ENCODE peak calls at places on chromosomes 2 and 18, in four cellular contexts. V is NCI-H510A treated with DMSO at 0.1 percent for 48 hours; E is activated CD8-positive, alpha-beta memory T cell treated with anti-CD3 and anti-CD28 coated beads, Interleukin-2, amount 50 U/mL, for 4 hours; Y is central memory CD4-positive, alpha-beta T cell. T is an unnamed sample.

GRCh38 chr2:26178746-26179436 is 6.0 kb downstream of the GAREM2 start:
- DNase-seq in E (no peak), Y (no peak), V (peak), T (no peak)

GRCh38 chr2:51025942-51026574 is 5.9 kb downstream of the NRXN1 start:
- DNase-seq in E (no peak), Y (no peak), V (peak), T (no peak)

GRCh38 chr2:30226144-30227032 is 4.9 kb upstream of the LBH start:
- DNase-seq in E (no peak), V (no peak), Y (peak), T (no peak)

GRCh38 chr2:134087371-134087921 is 166.4 kb upstream of the MGAT5 start:
- DNase-seq in Y (no peak), E (no peak), V (no peak), T (no peak)

GRCh38 chr2:232901711-232902578 is 31.9 kb downstream of the SNORC start:
- DNase-seq in V (no peak), Y (no peak), E (no peak), T (peak)

GRCh38 chr2:9975805-9976447 is 24.4 kb downstream of the GRHL1 start:
- DNase-seq in V (no peak), Y (no peak), E (no peak), T (no peak)

GRCh38 chr18:26307161-26307773 is 81.0 kb downstream of the TAF4B start:
- DNase-seq in V (peak), Y (no peak), E (no peak), T (no peak)

GRCh38 chr2:18117592-18117991 is 239.1 kb downstream of the KCNS3 start:
- DNase-seq in V (no peak), E (no peak), Y (no peak), T (no peak)

GRCh38 chr2:135931776-135932438 is 53.5 kb downstream of the DARS1 start:
- DNase-seq in Y (no peak), V (no peak), E (no peak), T (no peak)

GRCh38 chr2:77018219-77018618 is 504.0 kb downstream of the LRRTM4 start:
- DNase-seq in Y (no peak), E (no peak), V (no peak), T (no peak)

GRCh38 chr18:11065061-11065460 is 84.3 kb downstream of the PIEZO2 start:
- DNase-seq in V (no peak), Y (no peak), E (no peak), T (no peak)

GRCh38 chr2:236343400-236344161 is 79.4 kb upstream of the ASB18 start:
- DNase-seq in V (peak), Y (peak), E (peak), T (no peak)

GRCh38 chr2:2647156-2647555 is 316.1 kb upstream of the MYT1L start:
- DNase-seq in Y (no peak), E (no peak), V (peak), T (no peak)

GRCh38 chr2:197464180-197464579 is 10.8 kb downstream of the COQ10B start:
- DNase-seq in Y (no peak), E (no peak), V (no peak), T (no peak)

GRCh38 chr18:75854174-75854573 is 426.7 kb upstream of the SMIM21 start:
- DNase-seq in E (no peak), Y (no peak), V (no peak), T (no peak)

GRCh38 chr2:14941151-14941631 is 308.7 kb downstream of the LRATD1 start:
- DNase-seq in Y (no peak), V (no peak), E (no peak), T (no peak)

GRCh38 chr2:20490300-20491181 is 43.7 kb downstream of the RHOB start:
- DNase-seq in E (no peak), Y (no peak), V (no peak), T (no peak)

GRCh38 chr18:25350561-25351201 is 1.3 kb downstream of the ZNF521 start:
- DNase-seq in E (peak), Y (no peak), V (no peak), T (no peak)

GRCh38 chr2:1972948-1973347 is 228.6 kb upstream of the PXDN start:
- DNase-seq in V (no peak), E (no peak), Y (no peak), T (no peak)

GRCh38 chr2:152347076-152347475 is 12.1 kb downstream of the FMNL2 start:
- DNase-seq in V (no peak), E (no peak), Y (no peak), T (no peak)

GRCh38 chr2:132754867-132755472 is 85.0 kb upstream of the LYPD1 start:
- DNase-seq in V (no peak), E (no peak), Y (no peak), T (no peak)

GRCh38 chr2:178592655-178593054 is 112.4 kb downstream of the PLEKHA3 start:
- DNase-seq in V (no peak), E (no peak), Y (no peak), T (no peak)

GRCh38 chr2:226300487-226300886 is 499.1 kb downstream of the IRS1 start:
- DNase-seq in Y (no peak), E (no peak), V (no peak), T (no peak)

GRCh38 chr2:43152711-43153627 is 73.4 kb downstream of the ZFP36L2 start:
- DNase-seq in E (no peak), V (no peak), Y (no peak), T (no peak)

GRCh38 chr18:34493099-34493544 is 217.0 kb upstream of the DTNA start:
- DNase-seq in Y (no peak), V (peak), E (no peak), T (peak)

GRCh38 chr2:43227830-43228280 is 1.4 kb upstream of the ZFP36L2 start:
- DNase-seq in Y (no peak), V (peak), E (no peak), T (no peak)

GRCh38 chr2:217065695-217066405 is 206.0 kb upstream of the TNP1 start:
- DNase-seq in V (no peak), Y (no peak), E (no peak), T (no peak)

GRCh38 chr2:196220671-196221070 is 49.3 kb upstream of the STK17B start:
- DNase-seq in V (peak), Y (peak), E (no peak), T (no peak)

GRCh38 chr2:39135678-39136259 is 14.9 kb upstream of the SOS1 start:
- DNase-seq in E (no peak), V (no peak), Y (no peak), T (no peak)

GRCh38 chr2:236968101-236968886 is 117.4 kb upstream of the COPS8 start:
- DNase-seq in V (no peak), E (no peak), Y (peak), T (no peak)

GRCh38 chr2:191051177-191051576 is 37.2 kb upstream of the STAT1 start:
- DNase-seq in Y (no peak), V (no peak), E (no peak), T (no peak)